ENCODE peak calls at places on chromosomes 4 and X, in five cellular contexts. J is Peyer's patch, T is esophagus muscularis mucosa, F is BE2C, K is upper lobe of right lung. X is an unnamed sample.
A peak's percentile ranks its signal among the peaks of the same experiment; 100 is the strongest.

GRCh38 chr4:101791189-101791572 is 651 bp downstream of the BANK1 start:
- DNase-seq in K (no peak), J (peak; percentile 65), T (no peak), F (no peak), X (no peak)

GRCh38 chrX:39201305-39201990 is 400.2 kb downstream of the MID1IP1 start:
- DNase-seq in J (no peak), T (no peak), K (no peak), F (no peak), X (no peak)

GRCh38 chr4:172543249-172543648 is 625.4 kb upstream of the GALNT7 start:
- DNase-seq in T (no peak), K (no peak), F (no peak), J (no peak), X (no peak)

GRCh38 chr4:35526456-35526855 is 717.9 kb downstream of the ARAP2 start:
- DNase-seq in J (no peak), K (no peak), T (no peak), F (no peak), X (no peak)

GRCh38 chr4:19711871-19712270 is 539.8 kb upstream of the SLIT2 start:
- DNase-seq in F (no peak), T (no peak), K (no peak), J (no peak), X (no peak)

GRCh38 chrX:50648151-50648550 is 165.8 kb downstream of the SHROOM4 start:
- DNase-seq in F (no peak), K (no peak), T (no peak), J (no peak), X (no peak)

GRCh38 chr4:57405359-57405758 is 295.2 kb upstream of the IGFBP7 start:
- DNase-seq in T (no peak), F (no peak), K (no peak), J (no peak), X (no peak)

GRCh38 chr4:176335421-176335820 is 15.7 kb downstream of the SPCS3 start:
- DNase-seq in K (no peak), F (no peak), J (no peak), T (no peak), X (no peak)

GRCh38 chr4:60743654-60744053 is 456.5 kb upstream of the ADGRL3 start:
- DNase-seq in J (no peak), F (no peak), K (no peak), T (no peak), X (no peak)

GRCh38 chr4:140109626-140110213 is 44.3 kb downstream of the MAML3 start:
- DNase-seq in T (no peak), K (no peak), F (peak; percentile 56), J (no peak), X (no peak)

GRCh38 chrX:122579521-122579920 is 604.6 kb upstream of the GRIA3 start:
- DNase-seq in F (no peak), J (no peak), K (no peak), T (no peak), X (no peak)

GRCh38 chr4:95545526-95545925 is 3.2 kb downstream of the UNC5C start:
- DNase-seq in F (peak; percentile 46), J (no peak), T (no peak), K (no peak), X (no peak)

GRCh38 chr4:142161093-142161492 is 524.7 kb downstream of the IL15 start:
- DNase-seq in T (no peak), K (no peak), J (no peak), F (no peak), X (no peak)

GRCh38 chrX:97306771-97307470 is 423.2 kb downstream of the RPA4 start:
- DNase-seq in K (no peak), J (no peak), F (no peak), T (no peak), X (no peak)

GRCh38 chr4:98260579-98261290 is 449 bp upstream of the RAP1GDS1 start:
- DNase-seq in F (peak; percentile 98), J (peak; percentile 98), K (peak; percentile 99), T (peak; percentile 98), X (peak; percentile 96)

GRCh38 chrX:100207331-100208024 is 202.6 kb downstream of the PCDH19 start:
- DNase-seq in K (no peak), F (no peak), J (no peak), T (no peak), X (no peak)

GRCh38 chr4:102758241-102758871 is 2.4 kb downstream of the MANBA start:
- DNase-seq in J (no peak), F (no peak), T (no peak), K (no peak), X (no peak)

GRCh38 chrX:53678667-53679066 is 7.9 kb downstream of the HUWE1 start:
- DNase-seq in T (no peak), F (no peak), J (no peak), K (no peak), X (no peak)

GRCh38 chr4:141713771-141714445 is 77.5 kb downstream of the IL15 start:
- DNase-seq in F (no peak), K (no peak), T (no peak), J (no peak), X (no peak)

GRCh38 chr4:128291096-128291495 is 3.5 kb upstream of the PGRMC2 start:
- DNase-seq in J (no peak), T (no peak), F (no peak), K (no peak), X (no peak)

GRCh38 chr4:103075435-103075893 is 1.1 kb downstream of the SLC9B2 start:
- DNase-seq in F (no peak), J (no peak), K (no peak), T (no peak), X (no peak)

GRCh38 chr4:154807042-154807630 is 26.1 kb downstream of the RBM46 start:
- DNase-seq in T (no peak), J (no peak), F (no peak), K (no peak), X (no peak)

GRCh38 chr4:2284934-2285664 is 23.2 kb upstream of the MXD4 start:
- DNase-seq in T (no peak), J (peak; percentile 33), F (peak; percentile 4), K (peak; percentile 37), X (no peak)

GRCh38 chr4:55445921-55446577 is 50.3 kb downstream of the TMEM165 start:
- DNase-seq in J (no peak), F (no peak), T (no peak), K (no peak), X (no peak)

GRCh38 chr4:41143721-41144379 is 70.5 kb downstream of the APBB2 start:
- DNase-seq in F (no peak), T (no peak), K (no peak), J (no peak), X (no peak)

GRCh38 chr4:26135331-26135730 is 185.5 kb upstream of the RBPJ start:
- DNase-seq in T (no peak), J (no peak), K (no peak), F (no peak), X (no peak)

GRCh38 chrX:136636121-136636520 is 11.8 kb upstream of the CD40LG start:
- DNase-seq in J (no peak), T (no peak), K (no peak), F (no peak), X (no peak)

GRCh38 chrX:43969504-43970501 is 3.4 kb downstream of the NDP start:
- DNase-seq in T (no peak), F (no peak), K (no peak), J (no peak), X (no peak)

GRCh38 chr4:14743172-14743571 is 259.1 kb upstream of the CPEB2 start:
- DNase-seq in T (no peak), J (no peak), F (no peak), K (no peak), X (no peak)

GRCh38 chr4:84719115-84719514 is 136.2 kb downstream of the CDS1 start:
- DNase-seq in K (no peak), F (no peak), J (no peak), T (no peak), X (no peak)

GRCh38 chr4:113438596-113438995 is 322.9 kb downstream of the CAMK2D start:
- DNase-seq in K (no peak), J (no peak), T (no peak), F (no peak), X (no peak)

GRCh38 chr4:2266181-2266580 is 4.3 kb upstream of the MXD4 start:
- DNase-seq in K (peak; percentile 83), J (no peak), F (no peak), T (no peak), X (peak; percentile 85)

GRCh38 chr4:10691651-10692050 is 7.1 kb upstream of the CLNK start:
- DNase-seq in F (no peak), J (no peak), K (no peak), T (no peak), X (no peak)

GRCh38 chrX:107025538-107025937 is 25.5 kb upstream of the MORC4 start:
- DNase-seq in F (no peak), K (no peak), J (no peak), T (no peak), X (no peak)

GRCh38 chrX:27968891-27969290 is 12.4 kb downstream of the DCAF8L1 start:
- DNase-seq in T (no peak), J (no peak), F (no peak), K (no peak), X (no peak)

GRCh38 chr4:152910521-152910920 is 25.6 kb upstream of the FHDC1 start:
- DNase-seq in F (no peak), J (no peak), K (no peak), T (no peak), X (no peak)
- TF ChIP-seq CTCF in F (no peak), J (no peak), K (peak; percentile 14), T (no peak), X (no peak)

DNA sequence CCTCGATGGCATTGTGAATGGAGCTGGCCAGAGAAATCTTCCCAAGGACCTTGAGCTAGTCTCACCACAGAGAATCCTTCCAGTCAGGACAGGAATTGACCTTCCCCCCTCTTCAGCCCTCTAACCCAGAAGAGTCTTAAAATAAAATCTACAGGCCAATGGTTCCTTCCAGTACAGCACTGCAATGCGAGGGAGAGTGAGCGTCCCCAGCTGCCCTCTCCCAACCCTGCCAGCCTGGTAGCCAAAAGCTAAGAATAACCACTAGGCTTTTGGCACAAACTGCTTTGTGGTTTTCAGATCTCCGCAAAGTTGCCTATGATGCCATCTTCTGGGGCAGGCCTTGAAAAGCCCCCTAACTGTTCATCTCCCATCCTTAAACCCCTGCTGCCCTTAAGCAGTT is 175.1 kb downstream of the AR start:
- DNase-seq in J (no peak), F (no peak), T (peak; percentile 17), K (no peak), X (peak; percentile 36)
- H3K9me3 ChIP-seq in J (no peaks in the 10 kb centered on the region), F (no peaks in the 10 kb centered on the region), T (no peaks in the 10 kb centered on the region), K (no peaks in the 10 kb centered on the region), X (no peaks in the 10 kb centered on the region)

GRCh38 chr4:76216521-76216920 is 2.9 kb upstream of the SCARB2 start:
- DNase-seq in J (no peak), K (no peak), F (no peak), T (no peak), X (no peak)
- H3K4me1 ChIP-seq in J (peaks cover 9% of the 10 kb centered on the region), K (peaks cover 66% of the 10 kb centered on the region), F (no peaks in the 10 kb centered on the region), T (peaks cover 41% of the 10 kb centered on the region), X (peaks cover 53% of the 10 kb centered on the region)

DNA sequence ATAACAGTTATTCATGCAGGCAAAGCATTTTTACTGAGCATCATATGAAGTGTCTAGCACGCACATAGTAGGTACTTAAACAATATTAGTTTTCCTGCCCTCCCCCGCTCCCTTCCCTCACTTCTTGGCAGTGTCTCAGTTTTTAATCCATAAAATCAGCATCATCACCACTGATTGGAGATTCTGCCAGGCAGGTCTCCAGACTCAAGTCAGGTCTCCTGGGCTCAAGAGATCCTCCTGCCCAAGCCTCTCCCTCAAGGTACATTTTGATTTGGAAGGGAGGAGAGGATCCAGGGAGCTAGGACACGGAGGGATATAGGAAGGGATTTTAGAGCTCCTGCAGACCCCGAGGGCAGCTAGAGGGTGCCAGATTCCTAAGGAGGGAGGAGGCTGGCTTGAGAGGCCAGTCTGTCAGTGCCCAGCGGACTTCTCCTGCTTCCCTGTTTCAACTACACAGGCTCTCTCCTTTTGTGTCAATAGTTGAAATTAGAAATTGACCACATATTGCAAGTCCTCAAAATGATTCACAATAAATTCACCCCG is 4.4 kb upstream of the FAT1 start:
- DNase-seq in T (peak; percentile 39), K (no peak), J (peak; percentile 56), F (no peak), X (no peak)
- TF ChIP-seq CTCF in T (no peak), K (no peak), J (peak; percentile 35), F (no peak), X (no peak)

X was measured in left ventricle myocardium inferior.